ENCODE peak calls at places on chromosomes 4 and X, in eight cellular contexts. One of them, this sample, is unnamed.

GRCh38 chr4:172344266-172344772 is 531.1 kb downstream of the GALNTL6 start:
- DNase-seq in HuH-7: no peak
- DNase-seq in occipital lobe: no peak
- DNase-seq in stimulated activated naive CD4-positive, alpha-beta T cell: no peak
- DNase-seq in left kidney: no peak
- DNase-seq in AG20443: no peak
- DNase-seq in activated effector memory CD4-positive, alpha-beta T cell treated with Interleukin-2 at 50 U/mL for 16 hours: no peak
- DNase-seq in tibial artery: no peak
- DNase-seq in this sample: no peak

GRCh38 chr4:142567620-142568451 is 278.3 kb downstream of the INPP4B start:
- DNase-seq in HuH-7: no peak
- DNase-seq in occipital lobe: no peak
- DNase-seq in stimulated activated naive CD4-positive, alpha-beta T cell: no peak
- DNase-seq in left kidney: peak; percentile 5
- DNase-seq in AG20443: peak; percentile 33
- DNase-seq in activated effector memory CD4-positive, alpha-beta T cell treated with Interleukin-2 at 50 U/mL for 16 hours: no peak
- DNase-seq in tibial artery: no peak
- DNase-seq in this sample: no peak

GRCh38 chr4:87044511-87045369 is 109.9 kb downstream of the AFF1 start:
- DNase-seq in HuH-7: no peak
- DNase-seq in occipital lobe: no peak
- DNase-seq in stimulated activated naive CD4-positive, alpha-beta T cell: no peak
- DNase-seq in left kidney: peak; percentile 82
- DNase-seq in AG20443: no peak
- DNase-seq in activated effector memory CD4-positive, alpha-beta T cell treated with Interleukin-2 at 50 U/mL for 16 hours: no peak
- DNase-seq in tibial artery: no peak
- DNase-seq in this sample: no peak

GRCh38 chrX:73851014-73852009 is 288.3 kb downstream of the CHIC1 start:
- DNase-seq in HuH-7: peak; percentile 84
- DNase-seq in occipital lobe: no peak
- DNase-seq in stimulated activated naive CD4-positive, alpha-beta T cell: peak; percentile 90
- DNase-seq in left kidney: no peak
- DNase-seq in AG20443: no peak
- DNase-seq in activated effector memory CD4-positive, alpha-beta T cell treated with Interleukin-2 at 50 U/mL for 16 hours: no peak
- DNase-seq in tibial artery: no peak
- DNase-seq in this sample: peak; percentile 88

GRCh38 chr4:38034986-38035882 is 75.0 kb downstream of the PTTG2 start:
- DNase-seq in HuH-7: peak; percentile 53
- DNase-seq in occipital lobe: no peak
- DNase-seq in stimulated activated naive CD4-positive, alpha-beta T cell: peak; percentile 65
- DNase-seq in left kidney: peak; percentile 86
- DNase-seq in AG20443: peak; percentile 76
- DNase-seq in activated effector memory CD4-positive, alpha-beta T cell treated with Interleukin-2 at 50 U/mL for 16 hours: no peak
- DNase-seq in tibial artery: no peak
- DNase-seq in this sample: no peak

GRCh38 chr4:153393397-153393796 is 48.9 kb downstream of the MND1 start:
- DNase-seq in HuH-7: no peak
- DNase-seq in occipital lobe: no peak
- DNase-seq in stimulated activated naive CD4-positive, alpha-beta T cell: no peak
- DNase-seq in left kidney: peak; percentile 2
- DNase-seq in AG20443: peak; percentile 58
- DNase-seq in activated effector memory CD4-positive, alpha-beta T cell treated with Interleukin-2 at 50 U/mL for 16 hours: no peak
- DNase-seq in tibial artery: peak; percentile 60
- DNase-seq in this sample: no peak

GRCh38 chrX:133188631-133189030 is 29.5 kb downstream of the TFDP3 start:
- DNase-seq in HuH-7: no peak
- DNase-seq in occipital lobe: no peak
- DNase-seq in stimulated activated naive CD4-positive, alpha-beta T cell: no peak
- DNase-seq in left kidney: no peak
- DNase-seq in AG20443: no peak
- DNase-seq in activated effector memory CD4-positive, alpha-beta T cell treated with Interleukin-2 at 50 U/mL for 16 hours: no peak
- DNase-seq in tibial artery: no peak
- DNase-seq in this sample: no peak

GRCh38 chr4:88008624-88009235 is 1.3 kb downstream of the PKD2 start:
- DNase-seq in HuH-7: no peak
- DNase-seq in occipital lobe: no peak
- DNase-seq in stimulated activated naive CD4-positive, alpha-beta T cell: peak; percentile 25
- DNase-seq in left kidney: peak; percentile 66
- DNase-seq in AG20443: peak; percentile 28
- DNase-seq in activated effector memory CD4-positive, alpha-beta T cell treated with Interleukin-2 at 50 U/mL for 16 hours: no peak
- DNase-seq in tibial artery: no peak
- DNase-seq in this sample: no peak

GRCh38 chrX:110734894-110735541 is 60.6 kb downstream of the CHRDL1 start:
- DNase-seq in HuH-7: no peak
- DNase-seq in occipital lobe: no peak
- DNase-seq in stimulated activated naive CD4-positive, alpha-beta T cell: no peak
- DNase-seq in left kidney: no peak
- DNase-seq in AG20443: peak; percentile 67
- DNase-seq in activated effector memory CD4-positive, alpha-beta T cell treated with Interleukin-2 at 50 U/mL for 16 hours: no peak
- DNase-seq in tibial artery: no peak
- DNase-seq in this sample: no peak

GRCh38 chr4:38424171-38424871 is 239.7 kb upstream of the KLF3 start:
- DNase-seq in HuH-7: peak; percentile 64
- DNase-seq in occipital lobe: no peak
- DNase-seq in stimulated activated naive CD4-positive, alpha-beta T cell: no peak
- DNase-seq in left kidney: peak; percentile 72
- DNase-seq in AG20443: no peak
- DNase-seq in activated effector memory CD4-positive, alpha-beta T cell treated with Interleukin-2 at 50 U/mL for 16 hours: no peak
- DNase-seq in tibial artery: no peak
- DNase-seq in this sample: no peak

GRCh38 chr4:8308856-8309771 is 39.6 kb downstream of the HTRA3 start:
- DNase-seq in HuH-7: no peak
- DNase-seq in occipital lobe: no peak
- DNase-seq in stimulated activated naive CD4-positive, alpha-beta T cell: no peak
- DNase-seq in left kidney: no peak
- DNase-seq in AG20443: peak; percentile 43
- DNase-seq in activated effector memory CD4-positive, alpha-beta T cell treated with Interleukin-2 at 50 U/mL for 16 hours: no peak
- DNase-seq in tibial artery: peak; percentile 73
- DNase-seq in this sample: peak; percentile 62

GRCh38 chr4:91025240-91026173 is 898.3 kb downstream of the CCSER1 start:
- DNase-seq in HuH-7: no peak
- DNase-seq in occipital lobe: no peak
- DNase-seq in stimulated activated naive CD4-positive, alpha-beta T cell: no peak
- DNase-seq in left kidney: no peak
- DNase-seq in AG20443: no peak
- DNase-seq in activated effector memory CD4-positive, alpha-beta T cell treated with Interleukin-2 at 50 U/mL for 16 hours: no peak
- DNase-seq in tibial artery: no peak
- DNase-seq in this sample: no peak

GRCh38 chr4:53465291-53465690 is 87.8 kb downstream of the FIP1L1 start:
- DNase-seq in HuH-7: no peak
- DNase-seq in occipital lobe: no peak
- DNase-seq in stimulated activated naive CD4-positive, alpha-beta T cell: no peak
- DNase-seq in left kidney: no peak
- DNase-seq in AG20443: no peak
- DNase-seq in activated effector memory CD4-positive, alpha-beta T cell treated with Interleukin-2 at 50 U/mL for 16 hours: no peak
- DNase-seq in tibial artery: no peak
- DNase-seq in this sample: no peak

GRCh38 chrX:111348363-111348927 is 63.5 kb downstream of the DCX start:
- DNase-seq in HuH-7: no peak
- DNase-seq in occipital lobe: no peak
- DNase-seq in stimulated activated naive CD4-positive, alpha-beta T cell: no peak
- DNase-seq in left kidney: no peak
- DNase-seq in AG20443: no peak
- DNase-seq in activated effector memory CD4-positive, alpha-beta T cell treated with Interleukin-2 at 50 U/mL for 16 hours: no peak
- DNase-seq in tibial artery: no peak
- DNase-seq in this sample: no peak

GRCh38 chrX:2385224-2385623 is 115.6 kb downstream of the DHRSX start:
- DNase-seq in HuH-7: no peak
- DNase-seq in occipital lobe: no peak
- DNase-seq in stimulated activated naive CD4-positive, alpha-beta T cell: no peak
- DNase-seq in left kidney: no peak
- DNase-seq in AG20443: peak; percentile 49
- DNase-seq in activated effector memory CD4-positive, alpha-beta T cell treated with Interleukin-2 at 50 U/mL for 16 hours: no peak
- DNase-seq in tibial artery: no peak
- DNase-seq in this sample: no peak

GRCh38 chrX:8868070-8868795 is 67.0 kb upstream of the FAM9A start:
- DNase-seq in HuH-7: no peak
- DNase-seq in occipital lobe: no peak
- DNase-seq in stimulated activated naive CD4-positive, alpha-beta T cell: no peak
- DNase-seq in left kidney: no peak
- DNase-seq in AG20443: peak; percentile 36
- DNase-seq in activated effector memory CD4-positive, alpha-beta T cell treated with Interleukin-2 at 50 U/mL for 16 hours: no peak
- DNase-seq in tibial artery: no peak
- DNase-seq in this sample: no peak

GRCh38 chrX:24471808-24472207 is 6.7 kb downstream of the PDK3 start:
- DNase-seq in HuH-7: no peak
- DNase-seq in occipital lobe: no peak
- DNase-seq in stimulated activated naive CD4-positive, alpha-beta T cell: no peak
- DNase-seq in left kidney: no peak
- DNase-seq in AG20443: no peak
- DNase-seq in activated effector memory CD4-positive, alpha-beta T cell treated with Interleukin-2 at 50 U/mL for 16 hours: no peak
- DNase-seq in tibial artery: no peak
- DNase-seq in this sample: no peak

GRCh38 chr4:54719378-54719777 is 61.6 kb downstream of the KIT start:
- DNase-seq in HuH-7: no peak
- DNase-seq in occipital lobe: no peak
- DNase-seq in stimulated activated naive CD4-positive, alpha-beta T cell: no peak
- DNase-seq in left kidney: no peak
- DNase-seq in AG20443: no peak
- DNase-seq in activated effector memory CD4-positive, alpha-beta T cell treated with Interleukin-2 at 50 U/mL for 16 hours: no peak
- DNase-seq in tibial artery: no peak
- DNase-seq in this sample: no peak

GRCh38 chr4:114028071-114028470 is 48.6 kb upstream of the ARSJ start:
- DNase-seq in HuH-7: no peak
- DNase-seq in occipital lobe: no peak
- DNase-seq in stimulated activated naive CD4-positive, alpha-beta T cell: no peak
- DNase-seq in left kidney: no peak
- DNase-seq in AG20443: no peak
- DNase-seq in activated effector memory CD4-positive, alpha-beta T cell treated with Interleukin-2 at 50 U/mL for 16 hours: no peak
- DNase-seq in tibial artery: no peak
- DNase-seq in this sample: no peak

GRCh38 chr4:144740316-144740715 is 94.4 kb downstream of the HHIP start:
- DNase-seq in HuH-7: no peak
- DNase-seq in occipital lobe: no peak
- DNase-seq in stimulated activated naive CD4-positive, alpha-beta T cell: no peak
- DNase-seq in left kidney: no peak
- DNase-seq in AG20443: no peak
- DNase-seq in activated effector memory CD4-positive, alpha-beta T cell treated with Interleukin-2 at 50 U/mL for 16 hours: no peak
- DNase-seq in tibial artery: no peak
- DNase-seq in this sample: no peak

GRCh38 chr4:62953752-62954151 is 1455.5 kb downstream of the TECRL start:
- DNase-seq in HuH-7: no peak
- DNase-seq in occipital lobe: no peak
- DNase-seq in stimulated activated naive CD4-positive, alpha-beta T cell: no peak
- DNase-seq in left kidney: peak; percentile 5
- DNase-seq in AG20443: no peak
- DNase-seq in activated effector memory CD4-positive, alpha-beta T cell treated with Interleukin-2 at 50 U/mL for 16 hours: no peak
- DNase-seq in tibial artery: no peak
- DNase-seq in this sample: no peak

GRCh38 chrX:110665636-110666035 is 130.0 kb downstream of the CHRDL1 start:
- DNase-seq in HuH-7: peak; percentile 30
- DNase-seq in occipital lobe: no peak
- DNase-seq in stimulated activated naive CD4-positive, alpha-beta T cell: no peak
- DNase-seq in left kidney: peak; percentile 57
- DNase-seq in AG20443: peak; percentile 27
- DNase-seq in activated effector memory CD4-positive, alpha-beta T cell treated with Interleukin-2 at 50 U/mL for 16 hours: no peak
- DNase-seq in tibial artery: peak; percentile 21
- DNase-seq in this sample: peak; percentile 8

GRCh38 chr4:144748814-144749555 is 103.0 kb downstream of the HHIP start:
- DNase-seq in HuH-7: no peak
- DNase-seq in occipital lobe: no peak
- DNase-seq in stimulated activated naive CD4-positive, alpha-beta T cell: no peak
- DNase-seq in left kidney: no peak
- DNase-seq in AG20443: no peak
- DNase-seq in activated effector memory CD4-positive, alpha-beta T cell treated with Interleukin-2 at 50 U/mL for 16 hours: no peak
- DNase-seq in tibial artery: no peak
- DNase-seq in this sample: no peak

GRCh38 chrX:39645059-39645895 is 452.5 kb downstream of the BCOR start:
- DNase-seq in HuH-7: no peak
- DNase-seq in occipital lobe: no peak
- DNase-seq in stimulated activated naive CD4-positive, alpha-beta T cell: no peak
- DNase-seq in left kidney: peak; percentile 83
- DNase-seq in AG20443: peak; percentile 86
- DNase-seq in activated effector memory CD4-positive, alpha-beta T cell treated with Interleukin-2 at 50 U/mL for 16 hours: no peak
- DNase-seq in tibial artery: peak; percentile 82
- DNase-seq in this sample: no peak

GRCh38 chr4:38078590-38079381 is 118.6 kb downstream of the PTTG2 start:
- DNase-seq in HuH-7: peak; percentile 26
- DNase-seq in occipital lobe: no peak
- DNase-seq in stimulated activated naive CD4-positive, alpha-beta T cell: no peak
- DNase-seq in left kidney: peak; percentile 52
- DNase-seq in AG20443: peak; percentile 22
- DNase-seq in activated effector memory CD4-positive, alpha-beta T cell treated with Interleukin-2 at 50 U/mL for 16 hours: no peak
- DNase-seq in tibial artery: no peak
- DNase-seq in this sample: no peak

GRCh38 chr4:25090516-25090915 is 59.8 kb upstream of the LGI2 start:
- DNase-seq in HuH-7: no peak
- DNase-seq in occipital lobe: no peak
- DNase-seq in stimulated activated naive CD4-positive, alpha-beta T cell: no peak
- DNase-seq in left kidney: no peak
- DNase-seq in AG20443: no peak
- DNase-seq in activated effector memory CD4-positive, alpha-beta T cell treated with Interleukin-2 at 50 U/mL for 16 hours: no peak
- DNase-seq in tibial artery: no peak
- DNase-seq in this sample: no peak

GRCh38 chrX:29941292-29941691 is 274.1 kb upstream of the MAGEB2 start:
- DNase-seq in HuH-7: peak; percentile 0
- DNase-seq in occipital lobe: no peak
- DNase-seq in stimulated activated naive CD4-positive, alpha-beta T cell: no peak
- DNase-seq in left kidney: no peak
- DNase-seq in AG20443: no peak
- DNase-seq in activated effector memory CD4-positive, alpha-beta T cell treated with Interleukin-2 at 50 U/mL for 16 hours: no peak
- DNase-seq in tibial artery: no peak
- DNase-seq in this sample: no peak

GRCh38 chr4:4662230-4662629 is 120.4 kb upstream of the STX18 start:
- DNase-seq in HuH-7: no peak
- DNase-seq in occipital lobe: no peak
- DNase-seq in stimulated activated naive CD4-positive, alpha-beta T cell: no peak
- DNase-seq in left kidney: no peak
- DNase-seq in AG20443: no peak
- DNase-seq in activated effector memory CD4-positive, alpha-beta T cell treated with Interleukin-2 at 50 U/mL for 16 hours: no peak
- DNase-seq in tibial artery: no peak
- DNase-seq in this sample: no peak

GRCh38 chrX:102651242-102651967 is at the start of gene GPRASP1:
- DNase-seq in HuH-7: no peak
- DNase-seq in occipital lobe: peak; percentile 43
- DNase-seq in stimulated activated naive CD4-positive, alpha-beta T cell: peak; percentile 73
- DNase-seq in left kidney: peak; percentile 81
- DNase-seq in AG20443: peak; percentile 34
- DNase-seq in activated effector memory CD4-positive, alpha-beta T cell treated with Interleukin-2 at 50 U/mL for 16 hours: peak; percentile 51
- DNase-seq in tibial artery: peak; percentile 48
- DNase-seq in this sample: peak; percentile 65

GRCh38 chr4:2277956-2278355 is 16.0 kb upstream of the MXD4 start:
- DNase-seq in HuH-7: no peak
- DNase-seq in occipital lobe: no peak
- DNase-seq in stimulated activated naive CD4-positive, alpha-beta T cell: no peak
- DNase-seq in left kidney: no peak
- DNase-seq in AG20443: no peak
- DNase-seq in activated effector memory CD4-positive, alpha-beta T cell treated with Interleukin-2 at 50 U/mL for 16 hours: no peak
- DNase-seq in tibial artery: no peak
- DNase-seq in this sample: no peak

This sample was measured in posterior cingulate gyrus.